ENCODE peak calls at places on chromosomes 16 and 17, in five cellular contexts. Q is Caco-2, S is heart right ventricle, R is GM12878, D is fibroblast of lung. M is an unnamed sample.

GRCh38 chr17:67629963-67630320 is 87.8 kb upstream of the NOL11 start:
- DNase-seq in R (no peak), Q (no peak), D (peak; percentile 44), S (no peak), M (no peak)

GRCh38 chr16:17173134-17173729 is 297.5 kb downstream of the XYLT1 start:
- DNase-seq in Q (no peak), R (no peak), D (peak; percentile 85), S (peak; percentile 32), M (peak; percentile 52)

GRCh38 chr17:79987187-79987889 is 48.3 kb downstream of the TBC1D16 start:
- DNase-seq in Q (no peak), R (no peak), D (peak; percentile 21), S (no peak), M (no peak)

GRCh38 chr17:81317992-81318391 is 22.9 kb upstream of the SLC38A10 start:
- DNase-seq in S (no peak), Q (no peak), R (no peak), D (no peak), M (no peak)

GRCh38 chr17:37148171-37148570 is 199.4 kb downstream of the AATF start:
- DNase-seq in D (peak; percentile 18), S (peak; percentile 11), Q (no peak), R (no peak), M (no peak)

GRCh38 chr16:85557083-85557975 is 55.8 kb upstream of the GSE1 start:
- DNase-seq in Q (peak; percentile 51), D (no peak), R (no peak), S (no peak), M (no peak)

GRCh38 chr16:82630219-82630618 is 3.5 kb downstream of the CDH13 start:
- DNase-seq in R (no peak), S (no peak), D (peak; percentile 68), Q (no peak), M (no peak)

GRCh38 chr17:32490101-32490482 is 3.3 kb downstream of the CDK5R1 start:
- DNase-seq in Q (no peak), S (no peak), D (no peak), R (no peak), M (no peak)

GRCh38 chr16:20898938-20899502 is 1.1 kb downstream of the DCUN1D3 start:
- DNase-seq in S (no peak), Q (no peak), R (no peak), D (peak; percentile 93), M (no peak)

GRCh38 chr17:2101448-2102257 is 46.8 kb downstream of the HIC1 start:
- DNase-seq in Q (no peak), D (peak; percentile 89), R (no peak), S (peak; percentile 56), M (no peak)

GRCh38 chr17:63381101-63381729 is 64.9 kb downstream of the CYB561 start:
- DNase-seq in D (peak; percentile 56), Q (no peak), R (no peak), S (no peak), M (no peak)

GRCh38 chr16:64409762-64410161 is 712.1 kb downstream of the CDH11 start:
- DNase-seq in Q (no peak), S (no peak), D (no peak), R (no peak), M (no peak)

GRCh38 chr17:55426851-55427586 is 5.4 kb upstream of the MMD start:
- DNase-seq in R (no peak), Q (no peak), D (no peak), S (no peak), M (no peak)

GRCh38 chr17:63151981-63152523 is 186.0 kb downstream of the TANC2 start:
- DNase-seq in S (no peak), Q (no peak), R (no peak), D (peak; percentile 73), M (no peak)

GRCh38 chr16:337975-338575 is 14.4 kb downstream of the AXIN1 start:
- DNase-seq in Q (no peak), D (no peak), R (no peak), S (no peak), M (no peak)

GRCh38 chr17:43732961-43733360 is 25.6 kb downstream of the SOST start:
- DNase-seq in Q (no peak), D (peak; percentile 94), S (no peak), R (no peak), M (no peak)

DNA sequence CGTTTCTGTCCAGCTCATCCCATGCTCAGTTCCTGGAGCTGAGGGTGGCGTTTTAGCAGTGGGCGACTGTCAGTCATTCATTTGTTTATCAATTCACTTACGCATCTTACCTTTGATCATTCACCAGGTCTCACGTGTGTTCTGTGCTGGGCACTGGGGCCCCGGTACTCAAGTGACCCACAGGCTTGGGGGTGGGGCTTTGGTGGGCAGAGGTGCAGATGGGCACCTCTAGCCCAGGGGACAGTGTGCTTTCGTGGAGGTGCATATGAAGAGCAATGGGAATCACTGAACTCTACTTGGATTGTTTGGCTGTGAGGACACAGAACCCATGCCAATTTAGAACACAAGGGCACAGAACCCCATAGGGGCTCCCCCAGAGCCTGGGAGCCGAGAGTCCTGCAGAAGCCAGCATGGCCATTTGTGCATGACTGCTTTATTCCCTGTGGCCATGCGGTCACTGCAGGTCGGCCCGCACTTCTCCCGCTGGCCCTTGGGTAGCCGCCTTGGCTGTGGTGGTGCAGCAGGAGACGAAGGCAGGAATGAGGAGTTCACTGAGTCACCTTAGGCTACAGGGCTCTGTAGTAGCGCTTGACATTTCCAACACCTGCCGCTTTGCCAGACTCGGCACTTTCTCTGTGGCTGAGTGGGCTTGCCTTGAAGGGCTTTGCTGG is 144.6 kb downstream of the SNX29 start:
- DNase-seq in Q (no peak), D (no peak), R (no peak), S (no peak), M (no peak)
- H3K4me3 ChIP-seq in Q (no peak overlapping the region), D (no peak overlapping the region), R (no peak overlapping the region), S (no peak overlapping the region), M (no peak overlapping the region)

DNA sequence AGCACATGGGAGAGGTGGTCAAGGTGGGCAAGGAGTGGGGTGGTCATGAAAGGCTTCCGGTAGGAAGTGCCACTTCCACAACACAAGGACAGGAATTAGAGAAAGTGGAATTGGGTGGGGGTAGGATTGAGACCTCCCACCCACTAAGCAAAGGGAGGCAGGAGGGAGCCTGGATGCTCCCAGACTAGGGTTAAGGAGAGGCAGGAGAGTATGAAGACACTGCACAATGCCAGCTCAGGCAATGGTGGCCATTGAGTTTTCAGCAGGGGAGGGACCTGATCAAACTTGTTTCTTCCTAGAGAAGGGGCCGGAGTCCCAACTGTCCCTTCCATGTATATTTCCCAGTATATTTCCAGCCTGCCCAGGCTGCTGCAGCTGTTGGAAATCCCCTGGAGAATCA is 3.1 kb upstream of the RAB11FIP4 start:
- DNase-seq in D (no peak), S (no peak), R (no peak), Q (no peak), M (no peak)
- H3K36me3 ChIP-seq in D (no peaks in the 10 kb centered on the region), S (no peaks in the 10 kb centered on the region), R (no peaks in the 10 kb centered on the region), Q (no peaks in the 10 kb centered on the region), M (no peaks in the 10 kb centered on the region)

DNA sequence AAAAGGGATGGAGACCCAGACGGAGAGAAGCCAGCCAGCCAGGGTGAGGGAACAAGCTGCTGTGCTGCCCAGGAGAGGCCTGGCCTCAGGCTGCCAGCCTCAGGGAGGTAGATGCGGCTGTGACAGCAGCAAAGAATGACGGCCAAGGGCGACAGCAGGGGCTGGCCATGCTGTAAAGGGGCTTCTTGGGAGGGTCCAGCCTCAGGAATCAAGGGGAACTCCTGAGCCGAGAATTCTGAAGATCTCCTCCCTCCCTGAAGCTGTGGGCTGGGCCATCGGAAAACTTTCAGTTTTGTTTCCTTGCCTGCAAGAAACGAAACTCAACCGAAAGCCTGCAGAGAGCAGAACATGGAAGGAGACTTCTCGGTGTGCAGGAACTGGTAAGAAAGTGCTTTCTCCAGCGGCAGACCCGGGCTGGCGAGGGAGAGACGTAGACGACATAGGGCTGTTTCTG is at the start of gene XAF1:
- DNase-seq in D (no peak), S (peak; percentile 73), R (peak; percentile 40), Q (no peak), M (peak; percentile 9)
- H3K4me3 ChIP-seq in D (peak within 1 kb of the TSS; percentile 58), S (peak within 1 kb of the TSS; percentile 74), R (peak within 1 kb of the TSS; percentile 95), Q (no peak within 1 kb of the TSS), M (peak within 1 kb of the TSS; percentile 60)

GRCh38 chr17:42472709-42473521 is 14.2 kb downstream of the ATP6V0A1 start:
- DNase-seq in S (no peak), Q (no peak), D (peak; percentile 89), R (no peak), M (no peak)

GRCh38 chr17:42463976-42464400 is 5.3 kb downstream of the ATP6V0A1 start:
- DNase-seq in R (no peak), Q (peak; percentile 59), S (no peak), D (no peak), M (no peak)

GRCh38 chr17:42467889-42468288 is 9.2 kb downstream of the ATP6V0A1 start:
- DNase-seq in R (no peak), D (no peak), Q (peak; percentile 75), S (no peak), M (no peak)
- H3K36me3 ChIP-seq in R (no peaks in the 10 kb centered on the region), D (peaks cover 3% of the 10 kb centered on the region), Q (peaks cover 1% of the 10 kb centered on the region), S (peaks cover 6% of the 10 kb centered on the region), M (peaks cover 99% of the 10 kb centered on the region)

DNA sequence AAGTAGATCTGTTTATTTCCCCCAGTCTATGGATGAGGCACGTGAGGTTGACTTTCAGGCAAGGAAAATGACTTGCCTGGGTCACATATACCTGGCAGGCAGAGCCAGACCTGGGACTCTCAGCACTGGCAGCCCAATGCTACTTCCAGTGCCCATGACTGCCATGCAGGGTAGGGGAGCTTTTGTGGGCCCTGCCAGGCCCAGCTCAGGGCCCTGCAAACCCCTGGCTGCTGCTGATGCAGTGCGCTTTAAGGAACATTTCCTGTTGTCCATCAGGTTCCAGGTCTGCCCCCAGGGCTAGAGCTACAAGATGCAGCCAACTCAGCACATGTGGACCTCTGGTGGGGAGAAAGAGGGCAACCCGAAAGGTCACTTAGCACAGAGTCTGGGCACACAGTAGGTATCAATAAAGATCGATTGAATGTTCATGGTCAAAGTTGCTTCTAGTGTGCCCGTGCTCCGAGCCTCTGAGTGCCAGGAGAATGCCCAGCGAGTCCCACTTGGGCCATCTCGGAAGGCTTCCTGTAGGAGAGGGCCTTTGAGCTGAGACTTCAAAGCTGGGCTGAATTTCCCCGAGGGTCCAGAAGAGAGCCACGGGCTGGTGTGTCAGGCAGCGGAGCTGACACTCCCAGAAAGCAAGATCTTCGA is 513 bp upstream of the TBX21 start:
- DNase-seq in D (no peak), Q (no peak), R (no peak), S (no peak), M (no peak)
- H3K4me3 ChIP-seq in D (no peak overlapping the region), Q (no peak overlapping the region), R (peak overlapping the region; percentile 64), S (peak overlapping the region; percentile 43), M (no peak overlapping the region)

GRCh38 chr17:31289790-31290189 is 7.2 kb downstream of the OMG start:
- DNase-seq in R (no peak), D (no peak), S (no peak), Q (no peak), M (no peak)
- H3K36me3 ChIP-seq in R (no peaks in the 10 kb centered on the region), D (no peaks in the 10 kb centered on the region), S (no peaks in the 10 kb centered on the region), Q (no peaks in the 10 kb centered on the region), M (no peaks in the 10 kb centered on the region)

M was measured in gastrocnemius medialis.